ENCODE peak calls at places on chromosome 10, in seven cellular contexts. One of them, this sample, is unnamed.

GRCh38 chr10:62025134-62025794 is 123.8 kb downstream of the ARID5B start:
- DNase-seq in AG04450: no peak
- DNase-seq in adrenal gland: no peak
- DNase-seq in PC-9: no peak
- DNase-seq in body of pancreas: no peak
- DNase-seq in A549: no peak
- DNase-seq in CD8-positive, alpha-beta T cell: no peak
- DNase-seq in this sample: no peak

GRCh38 chr10:99965700-99966099 is 44.0 kb downstream of the DNMBP start:
- DNase-seq in AG04450: no peak
- DNase-seq in A549: no peak
- DNase-seq in PC-9: no peak
- DNase-seq in adrenal gland: no peak
- DNase-seq in CD8-positive, alpha-beta T cell: no peak
- DNase-seq in body of pancreas: no peak
- DNase-seq in this sample: no peak

GRCh38 chr10:44260286-44260928 is 124.5 kb downstream of the CXCL12 start:
- DNase-seq in A549: no peak
- DNase-seq in AG04450: no peak
- DNase-seq in PC-9: no peak
- DNase-seq in body of pancreas: no peak
- DNase-seq in CD8-positive, alpha-beta T cell: no peak
- DNase-seq in adrenal gland: no peak
- DNase-seq in this sample: no peak

GRCh38 chr10:32005050-32005449 is 51.2 kb downstream of the KIF5B start:
- DNase-seq in body of pancreas: peak
- DNase-seq in PC-9: peak
- DNase-seq in adrenal gland: peak
- DNase-seq in CD8-positive, alpha-beta T cell: peak
- DNase-seq in A549: peak
- DNase-seq in AG04450: peak
- DNase-seq in this sample: no peak

GRCh38 chr10:101195921-101196320 is 33.3 kb downstream of the LBX1 start:
- DNase-seq in A549: no peak
- DNase-seq in adrenal gland: no peak
- DNase-seq in CD8-positive, alpha-beta T cell: no peak
- DNase-seq in PC-9: no peak
- DNase-seq in body of pancreas: no peak
- DNase-seq in AG04450: no peak
- DNase-seq in this sample: no peak

GRCh38 chr10:78944658-78945333 is 124.0 kb upstream of the ZMIZ1 start:
- DNase-seq in PC-9: peak
- DNase-seq in A549: no peak
- DNase-seq in adrenal gland: peak
- DNase-seq in CD8-positive, alpha-beta T cell: no peak
- DNase-seq in AG04450: peak
- DNase-seq in body of pancreas: peak
- DNase-seq in this sample: peak

GRCh38 chr10:35636942-35637341 is 5.2 kb downstream of the FZD8 start:
- DNase-seq in adrenal gland: no peak
- DNase-seq in A549: no peak
- DNase-seq in PC-9: no peak
- DNase-seq in AG04450: no peak
- DNase-seq in CD8-positive, alpha-beta T cell: no peak
- DNase-seq in body of pancreas: no peak
- DNase-seq in this sample: no peak

GRCh38 chr10:73823391-73823790 is 12.0 kb upstream of the NDST2 start:
- DNase-seq in adrenal gland: no peak
- DNase-seq in body of pancreas: no peak
- DNase-seq in CD8-positive, alpha-beta T cell: no peak
- DNase-seq in PC-9: no peak
- DNase-seq in A549: no peak
- DNase-seq in AG04450: no peak
- DNase-seq in this sample: no peak

GRCh38 chr10:58919927-58920654 is 256.4 kb upstream of the PHYHIPL start:
- DNase-seq in AG04450: peak
- DNase-seq in A549: peak
- DNase-seq in adrenal gland: peak
- DNase-seq in body of pancreas: no peak
- DNase-seq in CD8-positive, alpha-beta T cell: no peak
- DNase-seq in PC-9: no peak
- DNase-seq in this sample: peak

GRCh38 chr10:60733189-60733815 is 45.0 kb upstream of the CDK1 start:
- DNase-seq in body of pancreas: peak
- DNase-seq in A549: peak
- DNase-seq in AG04450: no peak
- DNase-seq in CD8-positive, alpha-beta T cell: peak
- DNase-seq in adrenal gland: peak
- DNase-seq in PC-9: peak
- DNase-seq in this sample: no peak

GRCh38 chr10:10725196-10725595 is 292.5 kb upstream of the CELF2 start:
- DNase-seq in body of pancreas: no peak
- DNase-seq in A549: no peak
- DNase-seq in adrenal gland: no peak
- DNase-seq in PC-9: no peak
- DNase-seq in AG04450: no peak
- DNase-seq in CD8-positive, alpha-beta T cell: no peak
- DNase-seq in this sample: no peak

GRCh38 chr10:74929197-74929596 is 102.8 kb downstream of the KAT6B start:
- DNase-seq in body of pancreas: no peak
- DNase-seq in adrenal gland: no peak
- DNase-seq in AG04450: no peak
- DNase-seq in A549: no peak
- DNase-seq in PC-9: no peak
- DNase-seq in CD8-positive, alpha-beta T cell: no peak
- DNase-seq in this sample: no peak

GRCh38 chr10:102416181-102417094 is 2.1 kb downstream of the PSD start:
- DNase-seq in body of pancreas: no peak
- DNase-seq in AG04450: no peak
- DNase-seq in adrenal gland: no peak
- DNase-seq in CD8-positive, alpha-beta T cell: no peak
- DNase-seq in A549: no peak
- DNase-seq in PC-9: no peak
- DNase-seq in this sample: no peak

GRCh38 chr10:11180228-11180627 is 162.6 kb downstream of the CELF2 start:
- DNase-seq in AG04450: no peak
- DNase-seq in body of pancreas: no peak
- DNase-seq in adrenal gland: peak
- DNase-seq in PC-9: no peak
- DNase-seq in CD8-positive, alpha-beta T cell: peak
- DNase-seq in A549: no peak
- DNase-seq in this sample: no peak

GRCh38 chr10:131700506-131700905 is 200.3 kb upstream of the PPP2R2D start:
- DNase-seq in body of pancreas: no peak
- DNase-seq in PC-9: no peak
- DNase-seq in A549: no peak
- DNase-seq in AG04450: no peak
- DNase-seq in CD8-positive, alpha-beta T cell: no peak
- DNase-seq in adrenal gland: no peak
- DNase-seq in this sample: no peak

GRCh38 chr10:89963446-89964102 is 262.2 kb downstream of the KIF20B start:
- DNase-seq in adrenal gland: no peak
- DNase-seq in A549: no peak
- DNase-seq in body of pancreas: no peak
- DNase-seq in CD8-positive, alpha-beta T cell: no peak
- DNase-seq in PC-9: no peak
- DNase-seq in AG04450: no peak
- DNase-seq in this sample: no peak

GRCh38 chr10:78563224-78563764 is 505.5 kb upstream of the ZMIZ1 start:
- DNase-seq in A549: no peak
- DNase-seq in CD8-positive, alpha-beta T cell: no peak
- DNase-seq in adrenal gland: no peak
- DNase-seq in PC-9: no peak
- DNase-seq in AG04450: no peak
- DNase-seq in body of pancreas: no peak
- DNase-seq in this sample: no peak

GRCh38 chr10:29730969-29731368 is 96.2 kb upstream of the SVIL start:
- DNase-seq in PC-9: no peak
- DNase-seq in CD8-positive, alpha-beta T cell: no peak
- DNase-seq in AG04450: no peak
- DNase-seq in body of pancreas: no peak
- DNase-seq in adrenal gland: no peak
- DNase-seq in A549: no peak
- DNase-seq in this sample: no peak

DNA sequence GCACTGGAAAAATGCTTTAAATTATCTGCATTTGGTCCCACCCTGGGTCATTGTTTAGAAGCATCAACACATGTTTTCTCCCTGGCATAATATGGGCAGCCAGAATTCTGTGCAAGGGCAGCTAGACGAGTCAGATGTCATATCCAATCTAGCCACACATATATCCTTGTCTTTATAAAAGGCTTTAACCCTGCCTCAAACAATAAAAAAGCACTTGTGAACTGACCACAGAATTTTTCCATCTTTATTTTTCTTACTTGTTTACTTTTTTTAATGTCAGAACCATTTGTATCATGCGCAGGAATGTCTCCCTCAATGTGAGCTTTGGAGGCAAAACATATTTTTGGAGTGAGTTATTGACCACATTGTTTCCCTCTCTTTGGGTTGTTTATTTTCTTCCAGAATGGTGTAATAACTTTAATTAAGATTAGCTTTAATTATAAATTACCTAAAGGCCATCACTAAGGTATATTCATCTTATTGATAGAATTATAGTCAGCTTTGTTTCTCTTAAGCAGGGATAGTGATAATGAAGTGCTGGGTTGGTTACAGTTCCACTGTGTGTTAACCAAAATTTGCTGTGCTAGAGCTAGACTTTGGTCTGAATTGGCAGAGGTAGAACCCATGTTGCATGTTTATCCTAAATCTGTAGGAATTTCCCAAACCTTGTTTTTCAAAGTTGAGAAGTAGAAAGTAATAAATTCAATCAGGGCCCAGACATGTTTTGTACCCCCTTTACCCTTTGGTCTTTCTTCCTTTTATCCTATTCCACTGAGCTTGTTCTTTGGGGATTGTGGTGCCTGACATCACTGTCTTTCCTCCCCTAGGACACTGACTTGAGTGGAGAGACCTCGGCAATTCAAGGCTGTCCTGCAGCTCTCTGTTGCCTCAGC is 1078.4 kb downstream of the KCNMA1 start:
- DNase-seq in A549: no peak
- DNase-seq in CD8-positive, alpha-beta T cell: no peak
- DNase-seq in body of pancreas: no peak
- DNase-seq in adrenal gland: peak
- DNase-seq in PC-9: no peak
- DNase-seq in AG04450: no peak
- DNase-seq in this sample: peak
- TF ChIP-seq CTCF in A549: no peak
- TF ChIP-seq CTCF in CD8-positive, alpha-beta T cell: no peak
- TF ChIP-seq CTCF in body of pancreas: no peak
- TF ChIP-seq CTCF in adrenal gland: no peak
- TF ChIP-seq CTCF in PC-9: no peak
- TF ChIP-seq CTCF in AG04450: no peak
- TF ChIP-seq CTCF in this sample: no peak

DNA sequence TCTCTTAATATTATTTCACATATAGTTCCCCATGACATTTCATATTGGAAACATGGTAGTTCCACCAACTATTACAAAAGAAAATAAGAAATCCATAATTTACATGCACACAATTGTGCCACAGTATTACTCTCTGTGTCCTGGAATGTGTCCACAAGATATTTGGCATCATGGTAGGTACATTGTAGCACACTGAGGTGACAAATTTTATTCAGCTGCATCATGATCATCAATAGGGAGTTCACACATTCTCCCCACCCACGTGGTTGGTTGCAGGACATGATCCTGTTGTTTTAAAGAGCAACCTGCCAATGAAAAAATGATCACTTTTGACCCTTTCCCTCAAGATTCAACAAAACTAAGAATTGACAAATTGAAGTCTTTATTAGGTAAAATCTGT is 67.1 kb upstream of the HECTD2 start:
- DNase-seq in CD8-positive, alpha-beta T cell: no peak
- DNase-seq in PC-9: no peak
- DNase-seq in adrenal gland: no peak
- DNase-seq in body of pancreas: no peak
- DNase-seq in A549: no peak
- DNase-seq in AG04450: no peak
- DNase-seq in this sample: no peak
- TF ChIP-seq CTCF in CD8-positive, alpha-beta T cell: no peak
- TF ChIP-seq CTCF in PC-9: no peak
- TF ChIP-seq CTCF in adrenal gland: no peak
- TF ChIP-seq CTCF in body of pancreas: no peak
- TF ChIP-seq CTCF in A549: no peak
- TF ChIP-seq CTCF in AG04450: no peak
- TF ChIP-seq CTCF in this sample: no peak

DNA sequence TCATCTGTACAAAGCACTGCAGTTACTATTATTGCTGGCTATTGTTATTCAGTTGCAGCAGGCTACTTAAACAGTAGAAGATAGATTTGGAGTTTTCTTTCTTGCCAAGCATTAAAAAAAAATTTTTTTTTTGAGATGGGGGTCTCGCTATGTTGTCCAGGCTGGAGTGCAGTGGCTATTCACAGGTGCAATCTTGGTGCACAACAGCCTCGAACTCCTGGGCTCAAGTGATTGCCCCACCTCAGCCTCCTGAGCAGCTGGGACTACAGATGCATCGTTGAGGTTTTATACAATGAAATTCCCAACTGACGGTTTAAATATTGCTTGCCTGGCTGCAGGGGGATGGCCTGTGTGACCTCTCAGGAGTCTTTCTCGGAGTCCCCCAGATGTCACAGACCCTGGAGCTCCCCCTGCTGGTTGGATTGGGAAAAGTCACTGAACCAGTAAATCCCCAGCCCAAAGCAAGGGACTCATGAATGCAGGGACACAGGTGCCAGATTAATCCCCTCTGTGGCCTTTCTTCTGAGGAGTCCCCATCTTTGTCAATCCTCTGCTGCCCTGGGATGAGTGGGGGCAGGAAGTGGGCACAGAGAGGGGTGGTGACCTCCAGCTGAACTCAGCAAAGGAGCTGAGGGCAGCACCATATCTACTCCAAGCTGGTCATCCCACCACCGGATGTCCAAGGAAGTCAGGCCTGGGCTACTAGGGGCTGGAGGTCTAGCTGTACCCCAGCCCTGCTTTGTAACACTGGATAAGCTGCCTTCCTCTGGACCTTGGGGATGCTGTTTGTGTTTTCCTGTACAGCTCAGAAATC is 149.6 kb downstream of the C10orf105 start:
- DNase-seq in PC-9: peak
- DNase-seq in adrenal gland: peak
- DNase-seq in CD8-positive, alpha-beta T cell: peak
- DNase-seq in A549: peak
- DNase-seq in AG04450: no peak
- DNase-seq in body of pancreas: peak
- DNase-seq in this sample: no peak
- TF ChIP-seq CTCF in PC-9: peak
- TF ChIP-seq CTCF in adrenal gland: peak
- TF ChIP-seq CTCF in CD8-positive, alpha-beta T cell: peak
- TF ChIP-seq CTCF in A549: peak
- TF ChIP-seq CTCF in AG04450: peak
- TF ChIP-seq CTCF in body of pancreas: peak
- TF ChIP-seq CTCF in this sample: peak

DNA sequence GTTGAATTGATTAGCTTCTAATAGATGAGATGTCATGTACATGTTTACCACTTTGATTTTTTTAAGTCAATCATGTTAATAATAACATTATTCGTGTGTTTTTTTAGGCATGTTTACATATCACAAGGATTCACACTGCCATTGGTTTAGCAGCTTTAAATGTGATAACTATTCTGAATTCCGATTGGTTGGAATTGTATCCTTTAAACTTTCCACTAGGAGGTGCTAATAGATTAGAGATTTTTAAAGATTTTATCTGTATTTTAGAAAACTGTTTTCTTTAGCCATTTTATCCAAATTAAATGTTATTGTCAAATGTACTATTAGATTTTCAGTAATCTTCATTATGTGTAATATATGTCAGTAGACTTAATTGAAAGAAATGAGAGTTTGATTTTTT is 83.2 kb downstream of the HECTD2 start:
- DNase-seq in AG04450: no peak
- DNase-seq in adrenal gland: no peak
- DNase-seq in body of pancreas: no peak
- DNase-seq in PC-9: no peak
- DNase-seq in CD8-positive, alpha-beta T cell: no peak
- DNase-seq in A549: peak
- DNase-seq in this sample: peak
- TF ChIP-seq CTCF in AG04450: peak
- TF ChIP-seq CTCF in adrenal gland: peak
- TF ChIP-seq CTCF in body of pancreas: peak
- TF ChIP-seq CTCF in PC-9: peak
- TF ChIP-seq CTCF in CD8-positive, alpha-beta T cell: no peak
- TF ChIP-seq CTCF in A549: peak
- TF ChIP-seq CTCF in this sample: peak

This sample was measured in AG09319.